ENCODE peak calls at places on chromosomes 4 and X, in eight cellular contexts. One of them, this sample, is unnamed.

GRCh38 chrX:15321447-15321846 is 6.0 kb upstream of the ASB11 start:
- DNase-seq in amniotic epithelial cell: no peak
- DNase-seq in thoracic aorta: no peak
- DNase-seq in LoVo: no peak
- DNase-seq in SK-N-DZ: no peak
- DNase-seq in ovary: no peak
- DNase-seq in endodermal cell: no peak
- DNase-seq in stimulated activated CD4-positive, alpha-beta T cell treated with anti-CD3 and anti-CD28 coated beads, Interleukin-15, amount 100 ng/mL, for 1 hour: no peak
- DNase-seq in this sample: no peak

GRCh38 chr4:38364383-38364963 is 299.5 kb upstream of the KLF3 start:
- DNase-seq in amniotic epithelial cell: no peak
- DNase-seq in thoracic aorta: no peak
- DNase-seq in LoVo: no peak
- DNase-seq in SK-N-DZ: no peak
- DNase-seq in ovary: no peak
- DNase-seq in endodermal cell: no peak
- DNase-seq in stimulated activated CD4-positive, alpha-beta T cell treated with anti-CD3 and anti-CD28 coated beads, Interleukin-15, amount 100 ng/mL, for 1 hour: no peak
- DNase-seq in this sample: no peak

GRCh38 chr4:82718067-82718935 is 80.3 kb downstream of the SCD5 start:
- DNase-seq in amniotic epithelial cell: peak; percentile 85
- DNase-seq in thoracic aorta: no peak
- DNase-seq in LoVo: no peak
- DNase-seq in SK-N-DZ: no peak
- DNase-seq in ovary: peak; percentile 87
- DNase-seq in endodermal cell: no peak
- DNase-seq in stimulated activated CD4-positive, alpha-beta T cell treated with anti-CD3 and anti-CD28 coated beads, Interleukin-15, amount 100 ng/mL, for 1 hour: no peak
- DNase-seq in this sample: no peak

GRCh38 chrX:150308041-150308440 is 55.1 kb upstream of the MAMLD1 start:
- DNase-seq in amniotic epithelial cell: no peak
- DNase-seq in thoracic aorta: no peak
- DNase-seq in LoVo: no peak
- DNase-seq in SK-N-DZ: no peak
- DNase-seq in ovary: no peak
- DNase-seq in endodermal cell: no peak
- DNase-seq in stimulated activated CD4-positive, alpha-beta T cell treated with anti-CD3 and anti-CD28 coated beads, Interleukin-15, amount 100 ng/mL, for 1 hour: no peak
- DNase-seq in this sample: no peak

GRCh38 chr4:183098080-183098722 is 856 bp upstream of the WWC2 start:
- DNase-seq in amniotic epithelial cell: peak; percentile 42
- DNase-seq in thoracic aorta: no peak
- DNase-seq in LoVo: no peak
- DNase-seq in SK-N-DZ: no peak
- DNase-seq in ovary: peak; percentile 58
- DNase-seq in endodermal cell: no peak
- DNase-seq in stimulated activated CD4-positive, alpha-beta T cell treated with anti-CD3 and anti-CD28 coated beads, Interleukin-15, amount 100 ng/mL, for 1 hour: no peak
- DNase-seq in this sample: peak; percentile 72

GRCh38 chr4:149264093-149264733 is 551.4 kb downstream of the IQCM start:
- DNase-seq in amniotic epithelial cell: peak; percentile 75
- DNase-seq in thoracic aorta: no peak
- DNase-seq in LoVo: peak; percentile 53
- DNase-seq in SK-N-DZ: peak; percentile 45
- DNase-seq in ovary: no peak
- DNase-seq in endodermal cell: peak; percentile 75
- DNase-seq in stimulated activated CD4-positive, alpha-beta T cell treated with anti-CD3 and anti-CD28 coated beads, Interleukin-15, amount 100 ng/mL, for 1 hour: no peak
- DNase-seq in this sample: peak; percentile 48

GRCh38 chr4:111979921-111980320 is 165.3 kb upstream of the FAM241A start:
- DNase-seq in amniotic epithelial cell: peak; percentile 17
- DNase-seq in thoracic aorta: no peak
- DNase-seq in LoVo: no peak
- DNase-seq in SK-N-DZ: no peak
- DNase-seq in ovary: no peak
- DNase-seq in endodermal cell: no peak
- DNase-seq in stimulated activated CD4-positive, alpha-beta T cell treated with anti-CD3 and anti-CD28 coated beads, Interleukin-15, amount 100 ng/mL, for 1 hour: no peak
- DNase-seq in this sample: no peak

GRCh38 chr4:102525099-102525498 is 23.9 kb downstream of the NFKB1 start:
- DNase-seq in amniotic epithelial cell: peak; percentile 81
- DNase-seq in thoracic aorta: no peak
- DNase-seq in LoVo: no peak
- DNase-seq in SK-N-DZ: no peak
- DNase-seq in ovary: no peak
- DNase-seq in endodermal cell: no peak
- DNase-seq in stimulated activated CD4-positive, alpha-beta T cell treated with anti-CD3 and anti-CD28 coated beads, Interleukin-15, amount 100 ng/mL, for 1 hour: no peak
- DNase-seq in this sample: peak; percentile 65

GRCh38 chr4:70901984-70902576 is at the start of gene MOB1B:
- DNase-seq in amniotic epithelial cell: peak; percentile 82
- DNase-seq in thoracic aorta: peak; percentile 54
- DNase-seq in LoVo: peak; percentile 84
- DNase-seq in SK-N-DZ: peak; percentile 93
- DNase-seq in ovary: peak; percentile 83
- DNase-seq in endodermal cell: peak; percentile 97
- DNase-seq in stimulated activated CD4-positive, alpha-beta T cell treated with anti-CD3 and anti-CD28 coated beads, Interleukin-15, amount 100 ng/mL, for 1 hour: peak; percentile 76
- DNase-seq in this sample: peak; percentile 91

GRCh38 chr4:6710282-6710681 is 617 bp upstream of the MRFAP1L1 start:
- DNase-seq in amniotic epithelial cell: no peak
- DNase-seq in thoracic aorta: no peak
- DNase-seq in LoVo: no peak
- DNase-seq in SK-N-DZ: no peak
- DNase-seq in ovary: no peak
- DNase-seq in endodermal cell: peak; percentile 64
- DNase-seq in stimulated activated CD4-positive, alpha-beta T cell treated with anti-CD3 and anti-CD28 coated beads, Interleukin-15, amount 100 ng/mL, for 1 hour: no peak
- DNase-seq in this sample: no peak

GRCh38 chr4:32775049-32775448 is 2054.9 kb downstream of the PCDH7 start:
- DNase-seq in amniotic epithelial cell: peak; percentile 53
- DNase-seq in thoracic aorta: no peak
- DNase-seq in LoVo: peak; percentile 6
- DNase-seq in SK-N-DZ: peak; percentile 38
- DNase-seq in ovary: no peak
- DNase-seq in endodermal cell: peak; percentile 57
- DNase-seq in stimulated activated CD4-positive, alpha-beta T cell treated with anti-CD3 and anti-CD28 coated beads, Interleukin-15, amount 100 ng/mL, for 1 hour: no peak
- DNase-seq in this sample: peak; percentile 6

GRCh38 chr4:114479595-114479994 is 119.0 kb upstream of the UGT8 start:
- DNase-seq in amniotic epithelial cell: no peak
- DNase-seq in thoracic aorta: no peak
- DNase-seq in LoVo: peak; percentile 11
- DNase-seq in SK-N-DZ: no peak
- DNase-seq in ovary: no peak
- DNase-seq in endodermal cell: no peak
- DNase-seq in stimulated activated CD4-positive, alpha-beta T cell treated with anti-CD3 and anti-CD28 coated beads, Interleukin-15, amount 100 ng/mL, for 1 hour: no peak
- DNase-seq in this sample: no peak

GRCh38 chr4:108393870-108394269 is 225.1 kb upstream of the LEF1 start:
- DNase-seq in amniotic epithelial cell: no peak
- DNase-seq in thoracic aorta: no peak
- DNase-seq in LoVo: no peak
- DNase-seq in SK-N-DZ: peak; percentile 29
- DNase-seq in ovary: no peak
- DNase-seq in endodermal cell: no peak
- DNase-seq in stimulated activated CD4-positive, alpha-beta T cell treated with anti-CD3 and anti-CD28 coated beads, Interleukin-15, amount 100 ng/mL, for 1 hour: no peak
- DNase-seq in this sample: no peak

GRCh38 chr4:165325732-165326512 is 1.5 kb upstream of the MSMO1 start:
- DNase-seq in amniotic epithelial cell: peak; percentile 95
- DNase-seq in thoracic aorta: no peak
- DNase-seq in LoVo: peak; percentile 55
- DNase-seq in SK-N-DZ: no peak
- DNase-seq in ovary: no peak
- DNase-seq in endodermal cell: peak; percentile 59
- DNase-seq in stimulated activated CD4-positive, alpha-beta T cell treated with anti-CD3 and anti-CD28 coated beads, Interleukin-15, amount 100 ng/mL, for 1 hour: no peak
- DNase-seq in this sample: peak; percentile 76

GRCh38 chr4:147899512-147899911 is 167.6 kb downstream of the ARHGAP10 start:
- DNase-seq in amniotic epithelial cell: peak; percentile 75
- DNase-seq in thoracic aorta: no peak
- DNase-seq in LoVo: no peak
- DNase-seq in SK-N-DZ: no peak
- DNase-seq in ovary: no peak
- DNase-seq in endodermal cell: no peak
- DNase-seq in stimulated activated CD4-positive, alpha-beta T cell treated with anti-CD3 and anti-CD28 coated beads, Interleukin-15, amount 100 ng/mL, for 1 hour: no peak
- DNase-seq in this sample: peak; percentile 41

GRCh38 chrX:11740794-11741193 is 17.2 kb upstream of the MSL3 start:
- DNase-seq in amniotic epithelial cell: no peak
- DNase-seq in thoracic aorta: no peak
- DNase-seq in LoVo: no peak
- DNase-seq in SK-N-DZ: no peak
- DNase-seq in ovary: no peak
- DNase-seq in endodermal cell: no peak
- DNase-seq in stimulated activated CD4-positive, alpha-beta T cell treated with anti-CD3 and anti-CD28 coated beads, Interleukin-15, amount 100 ng/mL, for 1 hour: no peak
- DNase-seq in this sample: no peak

GRCh38 chrX:45524296-45524695 is 323.6 kb upstream of the DIPK2B start:
- DNase-seq in amniotic epithelial cell: no peak
- DNase-seq in thoracic aorta: no peak
- DNase-seq in LoVo: no peak
- DNase-seq in SK-N-DZ: no peak
- DNase-seq in ovary: no peak
- DNase-seq in endodermal cell: no peak
- DNase-seq in stimulated activated CD4-positive, alpha-beta T cell treated with anti-CD3 and anti-CD28 coated beads, Interleukin-15, amount 100 ng/mL, for 1 hour: no peak
- DNase-seq in this sample: no peak

GRCh38 chrX:115367956-115368355 is 78.4 kb downstream of the LUZP4 start:
- DNase-seq in amniotic epithelial cell: peak; percentile 41
- DNase-seq in thoracic aorta: no peak
- DNase-seq in LoVo: no peak
- DNase-seq in SK-N-DZ: no peak
- DNase-seq in ovary: no peak
- DNase-seq in endodermal cell: no peak
- DNase-seq in stimulated activated CD4-positive, alpha-beta T cell treated with anti-CD3 and anti-CD28 coated beads, Interleukin-15, amount 100 ng/mL, for 1 hour: no peak
- DNase-seq in this sample: peak; percentile 34

GRCh38 chrX:119235872-119236598 is at the start of gene PGRMC1:
- DNase-seq in amniotic epithelial cell: peak; percentile 63
- DNase-seq in thoracic aorta: peak; percentile 18
- DNase-seq in LoVo: peak; percentile 74
- DNase-seq in SK-N-DZ: peak; percentile 70
- DNase-seq in ovary: peak; percentile 78
- DNase-seq in endodermal cell: peak; percentile 89
- DNase-seq in stimulated activated CD4-positive, alpha-beta T cell treated with anti-CD3 and anti-CD28 coated beads, Interleukin-15, amount 100 ng/mL, for 1 hour: peak; percentile 57
- DNase-seq in this sample: peak; percentile 80

GRCh38 chr4:6390357-6390756 is 82.1 kb downstream of the PPP2R2C start:
- DNase-seq in amniotic epithelial cell: no peak
- DNase-seq in thoracic aorta: no peak
- DNase-seq in LoVo: no peak
- DNase-seq in SK-N-DZ: no peak
- DNase-seq in ovary: peak; percentile 17
- DNase-seq in endodermal cell: no peak
- DNase-seq in stimulated activated CD4-positive, alpha-beta T cell treated with anti-CD3 and anti-CD28 coated beads, Interleukin-15, amount 100 ng/mL, for 1 hour: no peak
- DNase-seq in this sample: no peak

GRCh38 chr4:152100378-152101201 is 339.8 kb upstream of the GATB start:
- DNase-seq in amniotic epithelial cell: no peak
- DNase-seq in thoracic aorta: no peak
- DNase-seq in LoVo: no peak
- DNase-seq in SK-N-DZ: no peak
- DNase-seq in ovary: no peak
- DNase-seq in endodermal cell: no peak
- DNase-seq in stimulated activated CD4-positive, alpha-beta T cell treated with anti-CD3 and anti-CD28 coated beads, Interleukin-15, amount 100 ng/mL, for 1 hour: peak; percentile 45
- DNase-seq in this sample: no peak

GRCh38 chr4:153260553-153261306 is 56.5 kb downstream of the TRIM2 start:
- DNase-seq in amniotic epithelial cell: no peak
- DNase-seq in thoracic aorta: no peak
- DNase-seq in LoVo: peak; percentile 57
- DNase-seq in SK-N-DZ: no peak
- DNase-seq in ovary: no peak
- DNase-seq in endodermal cell: no peak
- DNase-seq in stimulated activated CD4-positive, alpha-beta T cell treated with anti-CD3 and anti-CD28 coated beads, Interleukin-15, amount 100 ng/mL, for 1 hour: no peak
- DNase-seq in this sample: no peak

GRCh38 chrX:71067727-71068051 is 445 bp downstream of the SNX12 start:
- DNase-seq in amniotic epithelial cell: no peak
- DNase-seq in thoracic aorta: no peak
- DNase-seq in LoVo: no peak
- DNase-seq in SK-N-DZ: no peak
- DNase-seq in ovary: no peak
- DNase-seq in endodermal cell: no peak
- DNase-seq in stimulated activated CD4-positive, alpha-beta T cell treated with anti-CD3 and anti-CD28 coated beads, Interleukin-15, amount 100 ng/mL, for 1 hour: no peak
- DNase-seq in this sample: no peak

GRCh38 chr4:112897548-112897947 is 151.9 kb upstream of the ANK2 start:
- DNase-seq in amniotic epithelial cell: no peak
- DNase-seq in thoracic aorta: no peak
- DNase-seq in LoVo: no peak
- DNase-seq in SK-N-DZ: no peak
- DNase-seq in ovary: no peak
- DNase-seq in endodermal cell: no peak
- DNase-seq in stimulated activated CD4-positive, alpha-beta T cell treated with anti-CD3 and anti-CD28 coated beads, Interleukin-15, amount 100 ng/mL, for 1 hour: no peak
- DNase-seq in this sample: no peak

GRCh38 chr4:184282251-184282713 is 64.6 kb upstream of the ENPP6 start:
- DNase-seq in amniotic epithelial cell: no peak
- DNase-seq in thoracic aorta: no peak
- DNase-seq in LoVo: no peak
- DNase-seq in SK-N-DZ: no peak
- DNase-seq in ovary: no peak
- DNase-seq in endodermal cell: peak; percentile 59
- DNase-seq in stimulated activated CD4-positive, alpha-beta T cell treated with anti-CD3 and anti-CD28 coated beads, Interleukin-15, amount 100 ng/mL, for 1 hour: no peak
- DNase-seq in this sample: no peak

This sample was measured in mesenchymal stem cell.